ENCODE peak calls at places on chromosomes 16 and 17, in nine cellular contexts. B is posterior vena cava; Z is NCI-H1930; D is naive thymus-derived CD8-positive, alpha-beta T cell; R is mucosa of descending colon; M is testis; O is NCI-H526; Y is upper lobe of left lung; U is esophagus squamous epithelium. T is an unnamed sample.

GRCh38 chr16:67528222-67528869 is at the start of gene RIPOR1:
- DNase-seq in B (no peak), Z (no peak), D (peak), R (peak), M (peak), O (peak), Y (peak), U (no peak), T (no peak)

GRCh38 chr16:78866556-78866955 is 734.0 kb downstream of the MAF start:
- DNase-seq in B (no peak), Z (no peak), D (no peak), R (no peak), M (peak), O (no peak), Y (no peak), U (no peak), T (no peak)

GRCh38 chr17:51144266-51145022 is 8.9 kb upstream of the NME1 start:
- DNase-seq in B (no peak), Z (peak), D (no peak), R (no peak), M (no peak), O (peak), Y (no peak), U (no peak), T (no peak)

GRCh38 chr16:58476791-58477190 is 23.2 kb upstream of the NDRG4 start:
- DNase-seq in B (no peak), Z (no peak), D (no peak), R (no peak), M (no peak), O (no peak), Y (no peak), U (no peak), T (no peak)

GRCh38 chr17:76502326-76503211 is 1.3 kb upstream of the RHBDF2 start:
- DNase-seq in B (peak), Z (no peak), D (no peak), R (no peak), M (no peak), O (no peak), Y (peak), U (no peak), T (no peak)

GRCh38 chr17:35184274-35184673 is 9.9 kb downstream of the SLC35G3 start:
- DNase-seq in B (no peak), Z (no peak), D (no peak), R (no peak), M (no peak), O (no peak), Y (no peak), U (no peak), T (no peak)

GRCh38 chr16:89143201-89143741 is 28.3 kb upstream of the CDH15 start:
- DNase-seq in B (peak), Z (no peak), D (peak), R (peak), M (no peak), O (no peak), Y (no peak), U (no peak), T (no peak)

GRCh38 chr17:28211811-28212210 is 107.2 kb upstream of the TMEM97 start:
- DNase-seq in B (no peak), Z (no peak), D (no peak), R (no peak), M (no peak), O (no peak), Y (no peak), U (no peak), T (no peak)

GRCh38 chr16:87470332-87470731 is 22.5 kb downstream of the ZCCHC14 start:
- DNase-seq in B (no peak), Z (no peak), D (no peak), R (no peak), M (no peak), O (no peak), Y (no peak), U (no peak), T (no peak)